ENCODE peak calls at places on chromosome 5, in eight cellular contexts. One of them, this sample, is unnamed.

GRCh38 chr5:132134384-132134783 is 60.8 kb downstream of the CSF2 start:
- DNase-seq in activated T-cell treated with anti-CD3 and anti-CD28 coated beads, Interleukin-2, amount 50 U/mL, for 1 hour: no peak
- DNase-seq in MV-4-11: peak; percentile 27
- DNase-seq in pancreas: no peak
- DNase-seq in left cardiac atrium: no peak
- DNase-seq in SJSA1: no peak
- DNase-seq in naive thymus-derived CD8-positive, alpha-beta T cell: no peak
- DNase-seq in LoVo: peak; percentile 12
- DNase-seq in this sample: no peak

GRCh38 chr5:171724771-171725609 is 60.6 kb upstream of the SMIM23 start:
- DNase-seq in MV-4-11: no peak
- DNase-seq in left cardiac atrium: no peak
- DNase-seq in pancreas: no peak
- DNase-seq in naive thymus-derived CD8-positive, alpha-beta T cell: no peak
- DNase-seq in LoVo: no peak
- DNase-seq in SJSA1: peak; percentile 36
- DNase-seq in activated T-cell treated with anti-CD3 and anti-CD28 coated beads, Interleukin-2, amount 50 U/mL, for 1 hour: no peak
- DNase-seq in this sample: no peak

GRCh38 chr5:54905942-54906537 is 79.4 kb downstream of the ESM1 start:
- DNase-seq in MV-4-11: peak; percentile 42
- DNase-seq in left cardiac atrium: peak; percentile 68
- DNase-seq in pancreas: no peak
- DNase-seq in naive thymus-derived CD8-positive, alpha-beta T cell: peak; percentile 65
- DNase-seq in activated T-cell treated with anti-CD3 and anti-CD28 coated beads, Interleukin-2, amount 50 U/mL, for 1 hour: peak; percentile 70
- DNase-seq in SJSA1: peak; percentile 57
- DNase-seq in LoVo: peak; percentile 50
- DNase-seq in this sample: peak; percentile 19

GRCh38 chr5:5217371-5217770 is 77.2 kb downstream of the ADAMTS16 start:
- DNase-seq in pancreas: no peak
- DNase-seq in SJSA1: no peak
- DNase-seq in LoVo: no peak
- DNase-seq in naive thymus-derived CD8-positive, alpha-beta T cell: no peak
- DNase-seq in left cardiac atrium: no peak
- DNase-seq in activated T-cell treated with anti-CD3 and anti-CD28 coated beads, Interleukin-2, amount 50 U/mL, for 1 hour: no peak
- DNase-seq in MV-4-11: peak; percentile 37
- DNase-seq in this sample: no peak

GRCh38 chr5:141208478-141208877 is at the start of gene PCDHB12:
- DNase-seq in activated T-cell treated with anti-CD3 and anti-CD28 coated beads, Interleukin-2, amount 50 U/mL, for 1 hour: no peak
- DNase-seq in naive thymus-derived CD8-positive, alpha-beta T cell: no peak
- DNase-seq in MV-4-11: no peak
- DNase-seq in SJSA1: no peak
- DNase-seq in LoVo: no peak
- DNase-seq in pancreas: no peak
- DNase-seq in left cardiac atrium: no peak
- DNase-seq in this sample: no peak

GRCh38 chr5:140115186-140115500 is 1.2 kb downstream of the PURA start:
- DNase-seq in SJSA1: no peak
- DNase-seq in pancreas: no peak
- DNase-seq in left cardiac atrium: no peak
- DNase-seq in activated T-cell treated with anti-CD3 and anti-CD28 coated beads, Interleukin-2, amount 50 U/mL, for 1 hour: no peak
- DNase-seq in naive thymus-derived CD8-positive, alpha-beta T cell: no peak
- DNase-seq in MV-4-11: no peak
- DNase-seq in LoVo: no peak
- DNase-seq in this sample: no peak

GRCh38 chr5:140802781-140803271 is 2.0 kb downstream of the PCDHA3 start:
- DNase-seq in SJSA1: no peak
- DNase-seq in LoVo: no peak
- DNase-seq in pancreas: peak; percentile 60
- DNase-seq in naive thymus-derived CD8-positive, alpha-beta T cell: no peak
- DNase-seq in MV-4-11: no peak
- DNase-seq in left cardiac atrium: no peak
- DNase-seq in activated T-cell treated with anti-CD3 and anti-CD28 coated beads, Interleukin-2, amount 50 U/mL, for 1 hour: no peak
- DNase-seq in this sample: no peak

GRCh38 chr5:160467555-160468418 is 46.1 kb downstream of the PTTG1 start:
- DNase-seq in pancreas: peak; percentile 87
- DNase-seq in activated T-cell treated with anti-CD3 and anti-CD28 coated beads, Interleukin-2, amount 50 U/mL, for 1 hour: peak; percentile 68
- DNase-seq in SJSA1: peak; percentile 96
- DNase-seq in MV-4-11: peak; percentile 80
- DNase-seq in left cardiac atrium: peak; percentile 59
- DNase-seq in LoVo: no peak
- DNase-seq in naive thymus-derived CD8-positive, alpha-beta T cell: peak; percentile 51
- DNase-seq in this sample: peak; percentile 28

GRCh38 chr5:139763584-139764249 is 31.9 kb upstream of the PSD2 start:
- DNase-seq in naive thymus-derived CD8-positive, alpha-beta T cell: no peak
- DNase-seq in activated T-cell treated with anti-CD3 and anti-CD28 coated beads, Interleukin-2, amount 50 U/mL, for 1 hour: no peak
- DNase-seq in left cardiac atrium: no peak
- DNase-seq in SJSA1: no peak
- DNase-seq in MV-4-11: no peak
- DNase-seq in LoVo: no peak
- DNase-seq in pancreas: peak; percentile 57
- DNase-seq in this sample: no peak